ENCODE peak calls at places on chromosomes 4 and X, in ten cellular contexts. I, C, L, J, H, V, R, Q, W and S are unnamed samples.

GRCh38 chr4:111400736-111401135 is 744.5 kb upstream of the FAM241A start:
- DNase-seq in V (no peak), R (no peak), W (peak), L (no peak), I (peak), C (peak), H (no peak), Q (no peak), J (no peak), S (peak)

GRCh38 chr4:176291748-176292147 is 22.7 kb upstream of the ASB5 start:
- DNase-seq in H (no peak), C (no peak), W (no peak), L (no peak), R (no peak), V (no peak), I (no peak), J (no peak), Q (no peak), S (no peak)

GRCh38 chr4:153643406-153644016 is 40.6 kb upstream of the TLR2 start:
- DNase-seq in J (peak), R (no peak), H (no peak), Q (no peak), I (peak), L (no peak), V (no peak), C (peak), W (no peak), S (no peak)

GRCh38 chr4:73704314-73705055 is 35.9 kb upstream of the CXCL8 start:
- DNase-seq in L (peak), Q (peak), J (no peak), W (peak), C (peak), I (peak), R (no peak), H (peak), V (no peak), S (no peak)

GRCh38 chrX:101442095-101442494 is 34.1 kb downstream of the HNRNPH2 start:
- DNase-seq in C (no peak), I (no peak), Q (no peak), W (no peak), J (no peak), R (no peak), L (no peak), H (no peak), V (no peak), S (no peak)

GRCh38 chrX:7083021-7083420 is 64.5 kb upstream of the STS start:
- DNase-seq in Q (no peak), J (no peak), H (no peak), I (no peak), C (no peak), V (no peak), R (no peak), L (no peak), W (no peak), S (no peak)

GRCh38 chrX:136768469-136769084 is 12.2 kb downstream of the ARHGEF6 start:
- DNase-seq in I (peak), R (no peak), H (peak), Q (peak), J (no peak), V (no peak), L (peak), W (no peak), C (peak), S (peak)

GRCh38 chr4:71136071-71136470 is 142.6 kb downstream of the DCK start:
- DNase-seq in H (no peak), L (no peak), V (no peak), Q (no peak), W (no peak), I (no peak), J (no peak), C (no peak), R (no peak), S (no peak)

GRCh38 chr4:1541449-1542225 is 135.4 kb upstream of the NKX1-1 start:
- DNase-seq in V (no peak), Q (no peak), I (no peak), R (no peak), C (no peak), J (no peak), H (no peak), L (no peak), W (no peak), S (no peak)

GRCh38 chrX:154417157-154417556 is 5.8 kb downstream of the TAFAZZIN start:
- DNase-seq in R (no peak), I (no peak), Q (no peak), L (no peak), H (no peak), W (no peak), J (no peak), V (no peak), C (no peak), S (no peak)

GRCh38 chrX:20514358-20514757 is 247.6 kb upstream of the RPS6KA3 start:
- DNase-seq in W (no peak), C (peak), R (no peak), Q (no peak), L (no peak), I (peak), V (no peak), H (no peak), J (no peak), S (no peak)

DNA sequence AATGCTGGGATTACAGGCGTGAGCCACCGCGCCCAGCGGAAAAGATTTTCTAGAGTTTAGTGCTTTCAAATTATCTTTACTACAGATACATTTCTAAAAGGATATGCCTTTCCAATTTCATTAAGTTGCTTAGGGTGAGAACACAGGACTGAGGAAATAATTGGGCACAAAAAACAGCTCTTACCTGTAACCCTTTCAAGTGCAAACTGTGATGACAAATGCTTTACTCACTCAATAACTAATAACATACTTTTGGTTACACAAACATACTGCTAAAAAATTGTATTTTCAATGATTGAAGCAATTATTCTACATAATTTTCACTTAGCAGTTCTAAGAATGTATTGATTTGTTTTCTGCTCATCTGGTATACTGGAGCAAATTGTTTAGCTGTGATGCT is 40.2 kb downstream of the PALLD start:
- DNase-seq in L (no peak), V (no peak), C (no peak), J (no peak), H (no peak), I (no peak), Q (no peak), W (no peak), R (no peak), S (no peak)
- H3K27ac ChIP-seq in L (no peak), V (no peak), C (no peak), J (no peak), H (no peak), I (peak), Q (no peak), W (no peak), R (no peak), S (no peak)

GRCh38 chr4:139921551-139922184 is 232.3 kb downstream of the MAML3 start:
- DNase-seq in J (no peak), L (no peak), Q (no peak), W (no peak), V (peak), H (no peak), I (no peak), C (no peak), R (no peak), S (no peak)

GRCh38 chr4:139918994-139919393 is 235.0 kb downstream of the MAML3 start:
- DNase-seq in W (no peak), L (no peak), V (no peak), Q (no peak), R (no peak), J (no peak), I (peak), H (no peak), C (peak), S (no peak)

GRCh38 chr4:139918591-139918990 is 235.4 kb downstream of the MAML3 start:
- DNase-seq in L (no peak), I (no peak), J (no peak), V (no peak), H (no peak), Q (no peak), R (no peak), W (no peak), C (peak), S (no peak)

GRCh38 chr4:139919513-139919912 is 234.5 kb downstream of the MAML3 start:
- DNase-seq in L (no peak), W (peak), R (no peak), Q (no peak), J (no peak), V (no peak), H (no peak), C (peak), I (peak), S (no peak)

GRCh38 chr4:139920552-139920951 is 233.4 kb downstream of the MAML3 start:
- DNase-seq in L (no peak), I (no peak), R (no peak), H (no peak), C (no peak), Q (no peak), J (no peak), W (no peak), V (no peak), S (no peak)
- H3K27ac ChIP-seq in L (no peak), I (no peak), R (no peak), H (peak), C (no peak), Q (peak), J (no peak), W (peak), V (peak), S (no peak)

GRCh38 chr4:151783867-151784266 is 23.1 kb upstream of the GATB start:
- DNase-seq in V (no peak), W (no peak), L (no peak), Q (no peak), J (no peak), R (no peak), H (no peak), I (no peak), C (peak), S (no peak)

GRCh38 chr4:151788021-151788420 is 27.2 kb upstream of the GATB start:
- DNase-seq in C (no peak), Q (no peak), I (no peak), H (no peak), V (no peak), R (no peak), L (no peak), W (no peak), J (no peak), S (no peak)

GRCh38 chr4:151786158-151786495 is 25.3 kb upstream of the GATB start:
- DNase-seq in L (no peak), Q (no peak), I (no peak), C (no peak), H (no peak), J (no peak), V (no peak), W (no peak), R (no peak), S (no peak)

GRCh38 chr4:151784676-151785075 is 23.9 kb upstream of the GATB start:
- DNase-seq in L (no peak), J (no peak), C (no peak), R (no peak), I (no peak), Q (no peak), W (no peak), H (no peak), V (no peak), S (no peak)

GRCh38 chr4:151785484-151786157 is 24.8 kb upstream of the GATB start:
- DNase-seq in J (no peak), I (no peak), C (no peak), H (no peak), Q (no peak), R (no peak), W (no peak), V (no peak), L (no peak), S (no peak)
- H3K27ac ChIP-seq in J (no peak), I (no peak), C (no peak), H (no peak), Q (no peak), R (no peak), W (no peak), V (no peak), L (no peak), S (no peak)

GRCh38 chr4:6271206-6271605 is 1.6 kb downstream of the WFS1 start:
- DNase-seq in L (no peak), V (no peak), R (no peak), J (no peak), W (no peak), H (no peak), C (no peak), Q (no peak), I (no peak), S (no peak)
- H3K27ac ChIP-seq in L (peak), V (peak), R (no peak), J (no peak), W (peak), H (peak), C (no peak), Q (peak), I (no peak), S (peak)